ENCODE peak calls at places on chromosome 20, in seven cellular contexts. B is Calu3; E is H1; J is hypothalamus; O is CD8-positive, alpha-beta T cell; M is HT-29; N is putamen. T is an unnamed sample.

GRCh38 chr20:63124092-63124781 is 91.7 kb downstream of the YTHDF1 start:
- DNase-seq in B (no peak), E (no peak), J (no peak), O (no peak), M (no peak), N (no peak), T (no peak)

GRCh38 chr20:45337367-45338120 is 10.7 kb downstream of the SDC4 start:
- DNase-seq in B (peak), E (no peak), J (peak), O (no peak), M (peak), N (no peak), T (no peak)

GRCh38 chr20:57654363-57654997 is 34.3 kb upstream of the ZBP1 start:
- DNase-seq in B (peak), E (peak), J (peak), O (peak), M (peak), N (no peak), T (peak)

GRCh38 chr20:10466325-10466724 is 31.2 kb downstream of the SLX4IP start:
- DNase-seq in B (no peak), E (peak), J (no peak), O (no peak), M (no peak), N (no peak), T (no peak)

GRCh38 chr20:64224344-64225165 is 31.0 kb upstream of the PCMTD2 start:
- DNase-seq in B (no peak), E (no peak), J (no peak), O (no peak), M (peak), N (no peak), T (no peak)

GRCh38 chr20:63837475-63837874 is 6.4 kb upstream of the ZBTB46 start:
- DNase-seq in B (no peak), E (no peak), J (no peak), O (no peak), M (no peak), N (no peak), T (no peak)

GRCh38 chr20:17636523-17637412 is 45.3 kb downstream of the RRBP1 start:
- DNase-seq in B (no peak), E (no peak), J (peak), O (no peak), M (no peak), N (peak), T (no peak)

GRCh38 chr20:4869290-4870193 is 131.8 kb downstream of the SLC23A2 start:
- DNase-seq in B (no peak), E (no peak), J (no peak), O (no peak), M (peak), N (no peak), T (peak)

GRCh38 chr20:47929368-47930115 is 144.3 kb upstream of the SULF2 start:
- DNase-seq in B (peak), E (no peak), J (no peak), O (no peak), M (peak), N (no peak), T (no peak)

GRCh38 chr20:63534427-63534830 is 2.7 kb downstream of the PTK6 start:
- DNase-seq in B (no peak), E (no peak), J (no peak), O (no peak), M (no peak), N (no peak), T (no peak)

GRCh38 chr20:51969191-51969590 is 166.9 kb upstream of the SALL4 start:
- DNase-seq in B (no peak), E (no peak), J (no peak), O (no peak), M (no peak), N (no peak), T (no peak)

GRCh38 chr20:50029697-50030428 is 47.1 kb downstream of the SNAI1 start:
- DNase-seq in B (peak), E (no peak), J (no peak), O (no peak), M (peak), N (no peak), T (no peak)

GRCh38 chr20:31985152-31985551 is 17.2 kb downstream of the XKR7 start:
- DNase-seq in B (no peak), E (no peak), J (no peak), O (no peak), M (no peak), N (no peak), T (no peak)

GRCh38 chr20:1187605-1188171 is 2.9 kb upstream of the TMEM74B start:
- DNase-seq in B (no peak), E (no peak), J (no peak), O (no peak), M (peak), N (no peak), T (peak)

GRCh38 chr20:15195378-15195777 is 858.0 kb upstream of the FLRT3 start:
- DNase-seq in B (no peak), E (no peak), J (no peak), O (no peak), M (no peak), N (no peak), T (no peak)

GRCh38 chr20:19540401-19540800 is 217.7 kb upstream of the RIN2 start:
- DNase-seq in B (no peak), E (no peak), J (peak), O (no peak), M (no peak), N (no peak), T (no peak)

GRCh38 chr20:7775072-7775471 is 165.2 kb downstream of the HAO1 start:
- DNase-seq in B (no peak), E (no peak), J (no peak), O (no peak), M (no peak), N (no peak), T (peak)

GRCh38 chr20:364905-365794 is 15.4 kb upstream of the TRIB3 start:
- DNase-seq in B (no peak), E (no peak), J (no peak), O (no peak), M (peak), N (no peak), T (peak)

GRCh38 chr20:47144463-47144862 is 212.0 kb downstream of the ZMYND8 start:
- DNase-seq in B (no peak), E (no peak), J (no peak), O (no peak), M (no peak), N (no peak), T (no peak)

GRCh38 chr20:52340036-52340634 is 148.6 kb upstream of the ZFP64 start:
- DNase-seq in B (peak), E (no peak), J (no peak), O (no peak), M (peak), N (no peak), T (peak)

GRCh38 chr20:35319206-35320197 is 27.3 kb upstream of the FAM83C start:
- DNase-seq in B (no peak), E (no peak), J (no peak), O (no peak), M (no peak), N (no peak), T (peak)

GRCh38 chr20:54097236-54097529 is 26.8 kb upstream of the BCAS1 start:
- DNase-seq in B (no peak), E (no peak), J (no peak), O (no peak), M (no peak), N (no peak), T (no peak)

GRCh38 chr20:61912665-61913422 is 152.8 kb downstream of the TAF4 start:
- DNase-seq in B (no peak), E (no peak), J (no peak), O (no peak), M (no peak), N (no peak), T (no peak)

GRCh38 chr20:19397676-19398075 is 185.2 kb downstream of the SLC24A3 start:
- DNase-seq in B (no peak), E (no peak), J (no peak), O (no peak), M (no peak), N (no peak), T (peak)

GRCh38 chr20:2026004-2026403 is 32.1 kb upstream of the PDYN start:
- DNase-seq in B (no peak), E (no peak), J (no peak), O (no peak), M (no peak), N (no peak), T (no peak)

GRCh38 chr20:13771853-13772453 is 12.8 kb downstream of the ESF1 start:
- DNase-seq in B (no peak), E (no peak), J (no peak), O (no peak), M (peak), N (no peak), T (peak)

GRCh38 chr20:62605996-62606395 is 36.3 kb upstream of the SLCO4A1 start:
- DNase-seq in B (no peak), E (no peak), J (no peak), O (no peak), M (no peak), N (no peak), T (no peak)

GRCh38 chr20:7996898-7997297 is 22.7 kb downstream of the TMX4 start:
- DNase-seq in B (no peak), E (no peak), J (no peak), O (no peak), M (no peak), N (no peak), T (no peak)

GRCh38 chr20:58906894-58907293 is 54.4 kb downstream of the GNAS start:
- DNase-seq in B (no peak), E (no peak), J (no peak), O (no peak), M (peak), N (no peak), T (no peak)

GRCh38 chr20:46220808-46221207 is 87.5 kb downstream of the CDH22 start:
- DNase-seq in B (peak), E (no peak), J (peak), O (no peak), M (no peak), N (peak), T (no peak)

GRCh38 chr20:36225666-36226065 is 10.6 kb upstream of the AAR2 start:
- DNase-seq in B (no peak), E (no peak), J (no peak), O (no peak), M (no peak), N (no peak), T (no peak)

GRCh38 chr20:4341804-4342560 is 326.6 kb upstream of the RNF24 start:
- DNase-seq in B (no peak), E (no peak), J (no peak), O (no peak), M (no peak), N (no peak), T (no peak)

GRCh38 chr20:24721891-24722530 is 227.1 kb upstream of the CST7 start:
- DNase-seq in B (no peak), E (no peak), J (no peak), O (no peak), M (no peak), N (no peak), T (no peak)

GRCh38 chr20:44279228-44279627 is 31.8 kb downstream of the FITM2 start:
- DNase-seq in B (no peak), E (no peak), J (no peak), O (no peak), M (no peak), N (no peak), T (no peak)

GRCh38 chr20:53260168-53260567 is 288.0 kb downstream of the TSHZ2 start:
- DNase-seq in B (no peak), E (no peak), J (no peak), O (no peak), M (no peak), N (no peak), T (no peak)